ENCODE peak calls at places on chromosome 5, in ten cellular contexts. V, M, B, K, S, I, U, J, X and C are unnamed samples. For H3K9me3, the result is how much of the 10 kb centered on the place peaks cover.

GRCh38 chr5:128213340-128213739 is 129.8 kb downstream of the SLC12A2 start:
- DNase-seq in K (no peak), J (peak), U (peak), X (peak), V (no peak), S (peak), M (peak), I (peak), B (peak), C (peak)

GRCh38 chr5:13215370-13215769 is 729.1 kb downstream of the DNAH5 start:
- DNase-seq in M (no peak), V (no peak), X (no peak), K (no peak), U (no peak), I (no peak), S (no peak), J (no peak), B (no peak), C (no peak)

GRCh38 chr5:132243366-132243977 is 14.0 kb upstream of the PDLIM4 start:
- DNase-seq in J (peak), X (no peak), S (no peak), M (peak), I (no peak), B (no peak), K (no peak), V (no peak), U (no peak), C (no peak)

GRCh38 chr5:36619012-36619635 is 12.7 kb downstream of the SLC1A3 start:
- DNase-seq in B (no peak), M (no peak), J (no peak), X (no peak), K (no peak), S (no peak), I (no peak), U (no peak), V (no peak), C (no peak)

GRCh38 chr5:176818391-176819098 is 8.2 kb downstream of the UNC5A start:
- DNase-seq in V (no peak), B (peak), K (no peak), S (no peak), M (no peak), J (no peak), X (no peak), I (no peak), U (no peak), C (no peak)

GRCh38 chr5:132466453-132467291 is 23.9 kb downstream of the IRF1 start:
- DNase-seq in B (no peak), K (peak), I (peak), X (no peak), J (peak), V (peak), S (no peak), M (no peak), U (no peak), C (no peak)

GRCh38 chr5:40779561-40779960 is 18.6 kb downstream of the PRKAA1 start:
- DNase-seq in X (no peak), U (no peak), V (no peak), S (no peak), M (no peak), B (no peak), J (no peak), I (no peak), K (no peak), C (no peak)

GRCh38 chr5:77629553-77630245 is 8.8 kb downstream of the OTP start:
- DNase-seq in X (no peak), I (no peak), U (no peak), J (no peak), M (no peak), K (peak), V (no peak), B (no peak), S (no peak), C (no peak)

GRCh38 chr5:36403601-36404311 is 102.1 kb upstream of the RANBP3L start:
- DNase-seq in X (peak), U (peak), I (peak), B (no peak), K (no peak), V (peak), J (peak), M (peak), S (no peak), C (peak)

GRCh38 chr5:157267766-157268480 is 2.0 kb downstream of the CYFIP2 start:
- DNase-seq in V (no peak), S (no peak), K (no peak), B (no peak), X (no peak), I (no peak), M (no peak), J (no peak), U (no peak), C (no peak)

GRCh38 chr5:158740358-158740757 is 359.4 kb downstream of the EBF1 start:
- DNase-seq in K (no peak), U (no peak), S (no peak), M (no peak), B (no peak), X (no peak), J (no peak), V (no peak), I (no peak), C (no peak)

GRCh38 chr5:142545653-142546322 is 140.1 kb downstream of the FGF1 start:
- DNase-seq in B (no peak), X (no peak), K (no peak), I (peak), U (no peak), J (no peak), V (no peak), S (no peak), M (no peak), C (no peak)

GRCh38 chr5:534743-535671 is 10.8 kb upstream of the SLC9A3 start:
- DNase-seq in S (no peak), K (peak), U (no peak), M (no peak), V (no peak), J (no peak), B (no peak), I (no peak), X (no peak), C (no peak)

GRCh38 chr5:91955610-91956009 is 572.5 kb upstream of the ARRDC3 start:
- DNase-seq in U (peak), B (no peak), J (no peak), V (no peak), K (no peak), S (no peak), X (peak), I (no peak), M (no peak), C (no peak)

GRCh38 chr5:78046006-78046405 is 248.5 kb downstream of the AP3B1 start:
- DNase-seq in I (no peak), S (no peak), X (no peak), V (no peak), M (no peak), J (no peak), K (no peak), B (no peak), U (no peak), C (no peak)

GRCh38 chr5:138503487-138504270 is 38.4 kb downstream of the EGR1 start:
- DNase-seq in V (no peak), B (peak), S (peak), M (no peak), X (peak), U (peak), J (peak), K (no peak), I (peak), C (peak)

GRCh38 chr5:157924490-157924889 is 65.5 kb upstream of the CLINT1 start:
- DNase-seq in V (no peak), M (no peak), I (no peak), J (no peak), U (no peak), S (no peak), K (no peak), X (no peak), B (no peak), C (no peak)

GRCh38 chr5:167899490-167899889 is 392.0 kb upstream of the WWC1 start:
- DNase-seq in X (no peak), U (no peak), J (no peak), S (no peak), K (no peak), M (no peak), B (no peak), I (peak), V (no peak), C (no peak)

GRCh38 chr5:138933522-138934290 is 58.6 kb upstream of the LRRTM2 start:
- DNase-seq in V (no peak), M (no peak), S (no peak), I (no peak), J (no peak), U (no peak), B (no peak), K (peak), X (no peak), C (no peak)

GRCh38 chr5:17383526-17383925 is 114.5 kb upstream of the TAF11L2 start:
- DNase-seq in S (no peak), X (no peak), K (no peak), B (no peak), J (no peak), M (no peak), U (no peak), I (no peak), V (no peak), C (no peak)

GRCh38 chr5:59236448-59236847 is 653.6 kb downstream of the RAB3C start:
- DNase-seq in K (no peak), M (no peak), J (no peak), V (no peak), B (no peak), U (no peak), X (no peak), I (no peak), S (no peak), C (no peak)

GRCh38 chr5:92674322-92674721 is 906.7 kb downstream of the NR2F1-AS1 start:
- DNase-seq in K (no peak), U (no peak), X (no peak), B (no peak), M (no peak), S (no peak), V (no peak), J (no peak), I (no peak), C (no peak)

GRCh38 chr5:179113945-179114641 is 53.9 kb downstream of the ZNF354C start:
- DNase-seq in I (no peak), U (no peak), S (no peak), J (no peak), K (no peak), M (no peak), V (no peak), B (no peak), X (no peak), C (peak)

GRCh38 chr5:179115307-179115706 is 55.1 kb downstream of the ZNF354C start:
- DNase-seq in S (no peak), X (no peak), M (no peak), I (no peak), K (no peak), B (no peak), V (no peak), U (no peak), J (no peak), C (no peak)

GRCh38 chr5:179113143-179113530 is 53.0 kb downstream of the ZNF354C start:
- DNase-seq in X (no peak), S (no peak), I (no peak), U (no peak), V (no peak), J (no peak), M (no peak), B (no peak), K (no peak), C (no peak)

GRCh38 chr5:179115845-179116524 is 55.8 kb downstream of the ZNF354C start:
- DNase-seq in K (no peak), M (no peak), B (no peak), X (no peak), U (no peak), I (no peak), J (no peak), S (no peak), V (no peak), C (peak)

GRCh38 chr5:179114756-179115155 is 54.6 kb downstream of the ZNF354C start:
- DNase-seq in B (no peak), J (no peak), K (no peak), X (no peak), S (no peak), V (no peak), U (no peak), M (no peak), I (no peak), C (peak)
- H3K9me3 ChIP-seq in B (under half), J (under half), K (under half), X (under half), S (under half), V (under half), U (under half), M (under half), I (under half), C (under half)

DNA sequence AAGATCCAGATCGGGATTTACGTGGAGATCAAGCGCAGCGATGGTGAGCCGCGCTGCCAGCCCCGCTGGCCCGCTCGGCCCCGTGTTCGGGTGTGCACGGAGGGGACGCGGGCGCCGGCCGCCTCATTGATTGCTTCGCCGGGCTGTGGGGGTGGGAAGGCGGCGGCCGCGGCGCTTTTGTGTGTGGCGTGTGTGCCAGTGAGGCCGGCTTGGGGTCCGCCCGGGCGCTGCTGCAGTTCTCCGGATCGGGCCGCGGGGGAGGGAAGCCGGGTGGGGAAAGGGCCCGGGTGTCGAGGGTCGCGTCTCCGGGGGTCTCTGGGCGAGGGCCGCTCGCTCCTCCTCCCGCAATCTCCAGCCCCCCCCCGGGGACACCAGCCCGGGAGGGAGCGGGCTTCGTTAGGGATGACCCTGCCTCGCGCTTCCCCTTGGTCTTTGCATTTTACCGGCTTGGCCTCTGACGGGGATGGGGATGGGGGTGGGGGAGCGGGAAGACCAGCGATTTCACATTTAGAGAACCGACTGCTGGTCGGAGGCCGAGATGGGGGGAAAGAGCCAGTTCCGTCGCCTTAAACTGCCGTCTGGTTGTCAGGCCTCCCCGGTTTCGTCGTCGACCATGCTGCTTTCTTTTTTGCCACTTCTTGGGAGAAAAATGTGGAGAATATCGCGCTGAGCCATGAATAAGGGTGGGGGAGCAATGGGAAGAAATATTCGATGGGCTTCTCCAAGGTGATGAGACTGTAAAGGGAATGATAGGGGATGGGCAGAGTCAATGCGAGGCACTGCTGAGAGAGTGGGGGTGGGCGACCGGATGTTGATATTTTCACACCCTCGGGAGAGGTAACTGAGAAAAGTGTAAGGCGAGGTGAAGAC is 723 bp downstream of the KIF2A start:
- DNase-seq in B (no peak), S (peak), I (peak), J (peak), X (peak), V (peak), M (no peak), U (peak), K (peak), C (peak)
- TF ChIP-seq POLR2A in B (no peak), S (no peak), I (no peak), J (no peak), X (no peak), V (no peak), M (no peak), U (no peak), K (no peak), C (no peak)

GRCh38 chr5:141371572-141372475 is 1.8 kb downstream of the PCDHGB3 start:
- DNase-seq in V (no peak), U (no peak), B (no peak), J (no peak), M (no peak), I (no peak), K (peak), X (no peak), S (no peak), C (no peak)

GRCh38 chr5:141374627-141375026 is 936 bp downstream of the PCDHGA6 start:
- DNase-seq in U (no peak), X (no peak), M (no peak), J (no peak), V (no peak), K (peak), B (no peak), I (no peak), S (no peak), C (no peak)

GRCh38 chr5:141369994-141370848 is at the start of gene PCDHGB3:
- DNase-seq in X (no peak), I (peak), K (peak), S (no peak), J (no peak), B (no peak), V (no peak), M (no peak), U (peak), C (no peak)

DNA sequence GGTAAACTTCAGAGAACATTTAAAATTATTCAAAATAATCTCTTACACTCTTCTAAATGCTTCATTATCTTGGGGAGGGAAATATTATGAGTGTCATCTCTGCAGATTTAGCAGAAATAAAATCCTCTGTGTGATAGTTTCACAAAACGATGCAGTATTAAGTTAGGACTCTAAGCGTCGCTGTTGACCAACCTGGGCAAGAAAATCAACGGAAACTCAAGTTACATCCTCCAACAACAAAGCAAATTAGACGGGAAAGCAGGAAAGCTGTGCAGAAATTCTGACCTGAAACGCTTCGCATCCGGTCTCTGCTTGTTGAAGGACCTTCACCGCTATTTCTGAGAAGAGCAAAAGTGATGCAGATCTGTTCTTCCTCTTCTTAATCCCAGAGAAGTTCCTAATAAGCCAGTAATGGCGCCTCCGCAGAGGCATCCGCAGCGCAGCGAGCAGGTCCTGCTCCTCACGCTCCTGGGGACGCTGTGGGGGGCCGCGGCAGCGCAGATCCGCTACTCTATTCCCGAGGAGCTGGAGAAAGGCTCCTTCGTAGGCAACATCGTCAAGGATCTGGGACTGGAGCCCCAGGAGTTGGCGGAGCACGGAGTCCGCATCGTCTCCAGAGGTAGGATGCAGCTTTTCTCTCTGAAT is at the start of gene PCDHGA6:
- DNase-seq in K (peak), I (peak), M (no peak), B (no peak), S (no peak), J (no peak), U (no peak), X (no peak), V (no peak), C (no peak)
- H3K9me3 ChIP-seq in K (half or more), I (half or more), M (half or more), B (under half), S (half or more), J (under half), U (half or more), X (half or more), V (under half), C (under half)

DNA sequence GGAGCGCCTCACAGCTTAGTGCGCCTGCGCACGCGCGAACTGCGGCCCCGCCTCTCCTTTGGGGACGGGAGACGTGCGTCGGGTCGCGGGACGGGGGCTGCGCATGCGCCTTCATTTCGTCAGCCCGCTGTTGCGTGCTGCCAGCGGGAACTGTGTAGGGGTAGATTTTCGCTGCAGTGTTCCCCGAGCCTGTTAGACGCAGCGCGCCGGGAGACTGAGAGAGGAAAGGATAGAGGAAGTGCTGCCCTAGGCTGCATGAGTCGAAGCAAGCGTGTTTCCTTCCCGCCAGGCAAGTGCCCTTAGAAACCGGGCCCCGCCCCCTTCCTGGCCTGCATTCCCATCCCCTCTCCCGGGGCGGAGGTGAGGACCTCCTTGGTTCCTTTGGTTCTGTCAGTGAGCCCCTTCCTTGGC is 12.3 kb downstream of the ITGA1 start:
- DNase-seq in U (peak), J (peak), M (peak), I (peak), V (peak), B (peak), S (peak), K (peak), X (peak), C (peak)
- TF ChIP-seq POLR2A in U (peak), J (peak), M (peak), I (peak), V (peak), B (peak), S (peak), K (peak), X (peak), C (no peak)

GRCh38 chr5:65946198-65946745 is 19.9 kb downstream of the ERBIN start:
- DNase-seq in I (peak), S (no peak), M (no peak), J (no peak), K (no peak), V (no peak), U (no peak), B (no peak), X (no peak), C (no peak)
- H3K9me3 ChIP-seq in I (under half), S (under half), M (under half), J (under half), K (under half), V (under half), U (under half), B (under half), X (under half), C (under half)